ENCODE peak calls at places on chromosomes 1 and 21, in six cellular contexts. A, K, H, U, G and Z are unnamed samples.

GRCh38 chr1:226384040-226384439 is 23.9 kb downstream of the PARP1 start:
- DNase-seq in A (no peak), H (no peak), G (no peak), K (no peak), U (no peak), Z (no peak)

GRCh38 chr1:115677172-115677542 is 35.4 kb downstream of the VANGL1 start:
- DNase-seq in A (peak; percentile 8), U (peak; percentile 22), G (no peak), H (no peak), K (peak; percentile 22), Z (no peak)

GRCh38 chr1:172220376-172220775 is 200.1 kb upstream of the C1orf105 start:
- DNase-seq in A (no peak), G (no peak), K (no peak), H (no peak), U (no peak), Z (no peak)

GRCh38 chr1:234102591-234102990 is 198.1 kb downstream of the SLC35F3 start:
- DNase-seq in K (no peak), G (no peak), U (no peak), A (no peak), H (no peak), Z (no peak)

GRCh38 chr1:185156321-185156853 is 366 bp downstream of the TRMT1L start:
- DNase-seq in U (peak; percentile 4), H (no peak), A (no peak), K (no peak), G (no peak), Z (no peak)

GRCh38 chr1:22363403-22364325 is 88.0 kb upstream of the ZBTB40 start:
- DNase-seq in K (no peak), A (no peak), H (no peak), U (no peak), G (no peak), Z (no peak)

GRCh38 chr1:175376194-175376593 is 183.6 kb upstream of the KIAA0040 start:
- DNase-seq in H (no peak), G (no peak), U (peak; percentile 3), K (peak; percentile 20), A (peak; percentile 5), Z (no peak)

GRCh38 chr1:44685218-44685617 is 10.7 kb downstream of the ARMH1 start:
- DNase-seq in H (no peak), K (no peak), A (no peak), G (no peak), U (no peak), Z (no peak)

GRCh38 chr1:60874703-60875102 is 207.7 kb upstream of the NFIA start:
- DNase-seq in G (no peak), K (peak; percentile 70), H (no peak), A (peak; percentile 79), U (peak; percentile 43), Z (no peak)

GRCh38 chr21:14995695-14996490 is 68.9 kb downstream of the NRIP1 start:
- DNase-seq in A (peak; percentile 68), H (no peak), K (peak; percentile 80), U (no peak), G (no peak), Z (no peak)

GRCh38 chr21:45950740-45951515 is 30.6 kb upstream of the COL6A1 start:
- DNase-seq in U (peak; percentile 23), K (peak; percentile 81), G (no peak), A (peak; percentile 45), H (peak; percentile 61), Z (no peak)

GRCh38 chr1:27727126-27727525 is 1.4 kb downstream of the FAM76A start:
- DNase-seq in A (peak; percentile 60), H (no peak), G (peak; percentile 7), U (peak; percentile 18), K (peak; percentile 26), Z (no peak)

GRCh38 chr1:24870551-24871195 is 59.4 kb downstream of the RUNX3 start:
- DNase-seq in K (no peak), H (no peak), G (no peak), U (no peak), A (no peak), Z (no peak)

GRCh38 chr1:51902456-51902855 is 23.9 kb upstream of the NRDC start:
- DNase-seq in H (no peak), K (no peak), U (no peak), A (no peak), G (no peak), Z (no peak)

GRCh38 chr1:52157582-52157981 is 15.7 kb downstream of the ZFYVE9 start:
- DNase-seq in U (no peak), K (peak; percentile 8), A (peak; percentile 19), H (no peak), G (no peak), Z (no peak)

GRCh38 chr1:3319874-3320245 is 134.6 kb upstream of the ARHGEF16 start:
- DNase-seq in K (peak; percentile 74), A (peak; percentile 59), U (peak; percentile 73), H (no peak), G (no peak), Z (no peak)

GRCh38 chr1:242585616-242586354 is 61.3 kb upstream of the PLD5 start:
- DNase-seq in U (no peak), A (no peak), H (no peak), K (no peak), G (no peak), Z (no peak)

GRCh38 chr1:232635778-232636356 is 5.9 kb upstream of the SIPA1L2 start:
- DNase-seq in U (no peak), A (peak; percentile 72), K (peak; percentile 74), G (no peak), H (no peak), Z (no peak)

GRCh38 chr1:232643227-232643626 is 13.3 kb upstream of the SIPA1L2 start:
- DNase-seq in K (no peak), G (no peak), A (no peak), U (no peak), H (no peak), Z (no peak)

GRCh38 chr1:232636799-232637198 is 6.9 kb upstream of the SIPA1L2 start:
- DNase-seq in U (no peak), K (no peak), H (no peak), G (no peak), A (no peak), Z (no peak)

GRCh38 chr1:232644209-232644608 is 14.3 kb upstream of the SIPA1L2 start:
- DNase-seq in G (no peak), H (no peak), A (no peak), K (no peak), U (no peak), Z (no peak)

GRCh38 chr1:232641507-232641906 is 11.6 kb upstream of the SIPA1L2 start:
- DNase-seq in A (no peak), K (no peak), G (no peak), H (no peak), U (no peak), Z (no peak)
- H3K4me3 ChIP-seq in A (no peak overlapping the region), K (no peak overlapping the region), G (no peak overlapping the region), H (no peak overlapping the region), U (no peak overlapping the region), Z (no peak overlapping the region)

GRCh38 chr1:201624741-201625646 is 86.1 kb downstream of the NAV1 start:
- DNase-seq in U (peak; percentile 92), H (no peak), G (peak; percentile 92), K (peak; percentile 94), A (peak; percentile 98), Z (peak; percentile 97)
- TF ChIP-seq CTCF in U (peak; percentile 58), H (no peak), G (peak; percentile 35), K (peak; percentile 24), A (no peak), Z (peak; percentile 57)

DNA sequence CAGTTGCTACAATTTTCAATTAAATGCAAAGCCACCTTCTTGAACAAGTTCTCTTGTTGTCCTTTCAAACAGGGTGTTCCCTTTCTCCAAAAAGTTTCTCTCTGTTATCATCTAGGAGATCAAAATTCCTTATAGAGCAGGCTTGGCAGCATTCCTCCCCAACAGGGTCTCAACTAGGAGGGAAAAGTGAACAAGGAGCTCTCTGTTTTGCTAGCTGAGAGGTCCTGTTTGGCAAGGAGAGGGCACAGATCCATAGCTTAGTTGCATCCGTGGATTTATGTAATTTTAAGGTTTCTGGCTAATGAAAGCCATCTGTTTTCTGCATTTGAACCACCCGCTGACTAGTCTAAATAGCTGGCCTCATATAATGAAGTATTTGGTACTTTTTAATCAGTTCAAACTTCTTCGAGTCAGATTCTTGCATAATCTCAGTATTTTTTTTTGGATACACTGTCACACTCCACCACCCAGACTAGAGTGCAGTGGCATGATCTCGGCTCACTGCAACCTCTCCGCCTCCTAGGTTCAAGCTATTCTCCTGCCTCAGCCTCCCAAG is 54.0 kb downstream of the APP start:
- DNase-seq in G (peak; percentile 49), U (no peak), K (peak; percentile 73), H (no peak), A (peak; percentile 46), Z (peak; percentile 56)
- H3K4me3 ChIP-seq in G (no peak overlapping the region), U (no peak overlapping the region), K (no peak overlapping the region), H (peak overlapping the region; percentile 21), A (no peak overlapping the region), Z (no peak overlapping the region)

DNA sequence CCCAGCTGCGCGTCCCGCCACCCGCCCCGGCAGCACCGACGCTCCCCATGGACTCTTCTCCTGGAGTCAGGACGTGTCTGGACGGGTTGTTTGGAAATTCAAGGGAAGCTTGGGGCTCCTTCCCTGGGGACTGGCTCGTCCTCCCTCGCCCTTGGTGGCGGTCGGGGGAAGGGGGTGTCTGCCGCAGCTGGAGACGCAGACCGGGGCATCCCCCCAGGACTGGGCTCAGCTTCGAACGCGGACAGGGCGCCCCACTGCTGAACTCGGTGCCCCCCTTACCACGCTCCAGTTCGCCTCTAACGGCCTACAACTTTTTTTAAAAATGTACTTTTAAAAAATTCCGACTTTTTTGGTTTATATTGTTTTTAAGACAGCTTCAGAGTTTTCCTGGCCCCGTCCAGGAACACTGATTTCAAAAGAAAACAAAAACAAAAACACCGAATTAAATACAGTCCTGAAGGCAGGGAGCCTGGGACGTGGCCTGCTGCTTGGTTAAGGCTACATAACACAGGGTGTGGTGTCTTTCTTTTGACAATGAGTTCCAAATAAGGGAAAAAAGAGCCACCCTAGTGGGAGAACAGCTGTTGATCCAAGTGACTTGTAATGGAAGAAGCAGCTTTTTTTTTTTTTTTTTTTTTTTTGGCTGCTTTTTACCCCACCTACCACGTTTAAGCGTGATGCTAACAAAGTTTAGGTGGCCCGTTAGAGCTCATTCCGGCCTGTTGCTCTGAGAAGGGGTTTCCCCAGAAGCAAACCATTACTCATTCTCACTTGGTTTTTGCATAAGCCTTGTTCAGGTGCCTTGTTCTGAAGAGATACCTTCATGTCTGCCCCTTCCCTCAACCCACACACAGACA is 862 bp upstream of the DIPK1A start:
- DNase-seq in A (peak; percentile 91), G (no peak), U (no peak), K (peak; percentile 74), H (peak; percentile 27), Z (peak; percentile 66)
- TF ChIP-seq CTCF in A (no peak), G (no peak), U (no peak), K (no peak), H (no peak), Z (no peak)

GRCh38 chr1:204080163-204080903 is 7.4 kb downstream of the SOX13 start:
- DNase-seq in U (peak; percentile 89), A (peak; percentile 95), G (no peak), K (peak; percentile 96), H (peak; percentile 74), Z (no peak)
- H3K4me3 ChIP-seq in U (no peak overlapping the region), A (no peak overlapping the region), G (peak overlapping the region; percentile 12), K (no peak overlapping the region), H (peak overlapping the region; percentile 11), Z (no peak overlapping the region)